ENCODE peak calls at places on chromosomes 11 and 22, in seven cellular contexts. D is fibroblast of lung; E is left ventricle myocardium inferior; H is CD8-positive, alpha-beta memory T cell; X is AG10803; P is thoracic aorta; S is neural progenitor cell. V is an unnamed sample.

GRCh38 chr11:65571940-65572339 is 398 bp upstream of the FAM89B start:
- DNase-seq in H (no peak), E (no peak), P (no peak), D (no peak), S (peak; percentile 86), X (no peak), V (peak; percentile 54)

GRCh38 chr11:2325719-2326118 is 23.9 kb downstream of the TSPAN32 start:
- DNase-seq in X (peak; percentile 53), D (peak; percentile 58), E (peak; percentile 50), S (no peak), H (no peak), P (no peak), V (peak; percentile 33)

GRCh38 chr11:121780971-121781370 is 328.2 kb upstream of the SORL1-AS1 start:
- DNase-seq in H (no peak), X (peak; percentile 11), S (no peak), D (no peak), E (no peak), P (no peak), V (no peak)

GRCh38 chr11:131408011-131408640 is 37.7 kb downstream of the NTM start:
- DNase-seq in P (no peak), E (peak; percentile 25), D (peak; percentile 25), H (no peak), S (peak; percentile 64), X (peak; percentile 52), V (peak; percentile 49)

GRCh38 chr11:29534831-29535230 is 482.0 kb downstream of the KCNA4 start:
- DNase-seq in H (no peak), E (no peak), S (no peak), D (peak; percentile 37), X (peak; percentile 9), P (no peak), V (no peak)

GRCh38 chr11:30855383-30856006 is 269.3 kb upstream of the MPPED2 start:
- DNase-seq in H (no peak), D (peak; percentile 1), E (no peak), P (no peak), S (no peak), X (peak; percentile 25), V (peak; percentile 16)

GRCh38 chr11:96464695-96465307 is 75.0 kb downstream of the JRKL start:
- DNase-seq in E (no peak), P (no peak), H (peak; percentile 46), S (peak; percentile 87), D (peak; percentile 68), X (peak; percentile 76), V (peak; percentile 87)

GRCh38 chr11:69442807-69443137 is 38.7 kb upstream of the LINC01488 start:
- DNase-seq in X (peak; percentile 88), P (no peak), H (no peak), E (peak; percentile 60), D (peak; percentile 67), S (no peak), V (peak; percentile 80)

GRCh38 chr11:44065161-44065571 is 904 bp upstream of the ACCS start:
- DNase-seq in E (no peak), H (no peak), P (no peak), X (no peak), S (peak; percentile 65), D (no peak), V (no peak)

GRCh38 chr11:79198203-79198897 is 242.5 kb downstream of the TENM4 start:
- DNase-seq in P (no peak), X (no peak), D (no peak), H (no peak), E (no peak), S (no peak), V (no peak)

GRCh38 chr11:11620251-11620965 is 1.4 kb downstream of the GALNT18 start:
- DNase-seq in X (no peak), D (peak; percentile 17), S (peak; percentile 67), E (peak; percentile 55), P (no peak), H (no peak), V (no peak)
- H3K4me3 ChIP-seq in X (peak overlapping the region; percentile 47), D (peak overlapping the region; percentile 64), S (peak overlapping the region; percentile 62), E (peak overlapping the region; percentile 94), P (peak overlapping the region; percentile 82), H (peak overlapping the region; percentile 12), V (no peak overlapping the region)

GRCh38 chr11:66888282-66888681 is 31.4 kb downstream of the LRFN4 start:
- DNase-seq in D (no peak), S (no peak), E (no peak), H (no peak), X (no peak), P (no peak), V (no peak)

GRCh38 chr11:66885469-66886316 is 28.8 kb downstream of the LRFN4 start:
- DNase-seq in D (no peak), E (no peak), H (no peak), S (no peak), P (no peak), X (no peak), V (no peak)

GRCh38 chr11:66886317-66886588 is 29.4 kb downstream of the LRFN4 start:
- DNase-seq in P (no peak), X (no peak), E (no peak), S (no peak), D (peak; percentile 10), H (no peak), V (no peak)

GRCh38 chr11:66887531-66887930 is 30.7 kb downstream of the LRFN4 start:
- DNase-seq in E (no peak), D (no peak), S (no peak), H (no peak), X (no peak), P (no peak), V (no peak)

GRCh38 chr11:66886671-66887221 is 29.9 kb downstream of the LRFN4 start:
- DNase-seq in D (peak; percentile 86), P (no peak), E (peak; percentile 54), H (no peak), S (no peak), X (no peak), V (peak; percentile 86)
- H3K4me3 ChIP-seq in D (no peak overlapping the region), P (no peak overlapping the region), E (no peak overlapping the region), H (no peak overlapping the region), S (no peak overlapping the region), X (no peak overlapping the region), V (no peak overlapping the region)

DNA sequence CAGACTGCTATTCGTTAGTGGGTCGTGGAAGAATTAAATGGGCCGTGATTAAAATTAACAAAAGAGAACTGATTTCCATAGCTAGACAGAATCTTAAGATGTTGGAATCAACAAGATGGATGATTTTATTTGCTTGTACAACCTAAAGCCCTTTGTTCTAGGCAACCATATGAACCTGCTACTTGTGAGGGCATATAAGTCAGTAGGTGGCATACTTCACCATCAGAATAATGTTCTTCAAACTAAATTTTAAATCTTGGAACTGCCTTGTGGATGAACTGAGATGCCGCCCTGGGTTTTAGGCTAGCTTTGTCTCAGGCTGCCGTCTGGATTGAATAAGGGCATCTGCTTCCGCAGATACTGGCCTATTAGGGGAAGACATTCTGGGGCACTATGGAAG is 40.9 kb downstream of the CSRP3 start:
- DNase-seq in X (no peak), S (no peak), H (no peak), E (no peak), P (no peak), D (peak; percentile 5), V (peak; percentile 23)
- H3K4me3 ChIP-seq in X (no peak overlapping the region), S (no peak overlapping the region), H (no peak overlapping the region), E (no peak overlapping the region), P (no peak overlapping the region), D (no peak overlapping the region), V (no peak overlapping the region)

DNA sequence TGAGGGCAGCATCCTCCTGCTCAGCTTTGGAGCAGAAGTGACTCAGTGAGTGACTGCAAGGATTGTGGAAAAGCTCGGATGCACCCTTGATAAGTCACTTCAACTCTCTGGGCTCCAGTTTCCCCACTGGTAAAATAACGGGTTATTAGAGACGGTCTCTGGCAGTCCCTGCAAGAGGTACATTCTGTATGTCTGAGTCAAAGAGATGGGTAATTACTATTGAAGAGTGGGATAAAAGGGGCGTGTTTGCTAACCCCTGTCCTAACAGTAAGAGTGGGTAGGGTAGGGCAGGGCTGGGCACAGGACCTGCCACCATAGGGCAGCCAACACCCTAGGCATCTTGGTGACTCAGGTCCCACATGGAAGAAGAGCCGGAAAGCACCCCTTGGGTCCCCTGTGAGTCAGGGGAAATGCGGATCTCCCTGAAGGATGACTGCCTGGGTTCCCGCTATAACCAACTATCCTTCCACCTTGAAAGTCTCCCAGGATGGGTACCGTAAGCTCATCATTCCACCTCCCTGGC is 7.3 kb upstream of the AHNAK start:
- DNase-seq in X (peak; percentile 83), E (no peak), H (no peak), D (peak; percentile 93), S (no peak), P (no peak), V (peak; percentile 94)
- H3K4me3 ChIP-seq in X (peak overlapping the region; percentile 52), E (peak overlapping the region; percentile 49), H (no peak overlapping the region), D (peak overlapping the region; percentile 49), S (no peak overlapping the region), P (peak overlapping the region; percentile 70), V (peak overlapping the region; percentile 32)

GRCh38 chr11:71079795-71080194 is 172.6 kb downstream of the SHANK2 start:
- DNase-seq in E (no peak), X (no peak), P (no peak), S (no peak), D (no peak), H (no peak), V (no peak)
- H3K4me3 ChIP-seq in E (no peak overlapping the region), X (no peak overlapping the region), P (no peak overlapping the region), S (no peak overlapping the region), D (no peak overlapping the region), H (no peak overlapping the region), V (no peak overlapping the region)

GRCh38 chr22:28711341-28711740 is 30.3 kb downstream of the CHEK2 start:
- DNase-seq in H (no peak), X (no peak), P (no peak), D (no peak), S (no peak), E (no peak), V (no peak)

GRCh38 chr22:28714043-28714442 is 27.6 kb downstream of the CHEK2 start:
- DNase-seq in E (no peak), D (peak; percentile 23), S (no peak), H (no peak), P (no peak), X (no peak), V (no peak)

GRCh38 chr22:28710112-28710888 is 30.7 kb upstream of the TTC28 start:
- DNase-seq in H (no peak), S (no peak), E (no peak), D (peak; percentile 87), X (peak; percentile 86), P (no peak), V (peak; percentile 88)

GRCh38 chr22:28710889-28711285 is 30.7 kb downstream of the CHEK2 start:
- DNase-seq in S (no peak), H (no peak), E (no peak), X (peak; percentile 20), P (no peak), D (peak; percentile 26), V (peak; percentile 70)

DNA sequence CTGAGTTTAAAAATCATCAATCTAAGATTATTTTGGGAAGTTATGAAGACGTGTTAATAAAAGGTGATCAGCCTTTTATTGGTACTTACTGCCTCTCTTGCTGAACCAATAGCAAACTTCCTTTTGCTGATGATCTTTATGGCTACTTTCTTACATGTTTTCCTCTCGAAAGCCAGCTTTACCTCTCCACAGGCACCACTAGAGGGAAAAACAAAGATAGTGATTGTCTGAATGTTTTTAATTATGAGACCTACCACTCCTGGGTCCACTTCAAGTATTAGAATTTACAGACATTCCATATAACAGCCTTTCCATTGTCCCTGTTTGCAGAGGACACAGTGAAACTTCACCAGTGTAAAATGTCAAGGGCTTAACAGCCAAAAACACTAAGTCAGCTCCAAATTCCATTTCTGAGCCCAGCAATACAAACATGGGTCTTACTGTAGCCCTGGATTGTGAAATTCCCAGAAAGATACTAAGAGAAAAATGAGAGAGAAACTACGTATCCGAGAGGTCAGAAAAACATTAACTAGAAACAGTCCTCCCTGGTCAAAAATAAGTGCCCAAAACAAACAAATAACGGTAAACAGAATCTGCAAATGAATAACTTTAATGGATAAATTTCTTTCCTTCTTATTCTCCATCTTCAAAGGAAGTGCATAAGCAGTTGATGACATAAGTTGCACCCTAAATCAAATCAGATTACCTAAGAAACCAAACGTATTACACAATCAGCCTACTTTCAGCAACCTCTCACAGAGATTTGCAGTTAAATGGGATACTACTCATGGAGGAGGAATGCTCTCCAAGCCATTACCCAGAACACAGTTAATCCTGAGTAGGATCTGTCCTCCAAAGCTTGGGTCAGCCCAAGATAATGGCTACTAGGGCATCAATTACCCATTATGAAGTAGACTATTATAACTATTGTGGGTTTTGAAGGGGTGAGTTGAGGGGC is 29.5 kb downstream of the CHEK2 start:
- DNase-seq in X (peak; percentile 97), H (no peak), D (peak; percentile 96), E (no peak), S (no peak), P (no peak), V (peak; percentile 97)
- H3K4me3 ChIP-seq in X (peak overlapping the region; percentile 45), H (no peak overlapping the region), D (peak overlapping the region; percentile 20), E (peak overlapping the region; percentile 28), S (no peak overlapping the region), P (peak overlapping the region; percentile 36), V (peak overlapping the region; percentile 0)

V was measured in cardiac fibroblast.